ENCODE peak calls at places on chromosome 1, in four cellular contexts. One of them, this sample, is unnamed.

GRCh38 chr1:153520818-153521476 is 14.8 kb downstream of the S100A6 start:
- DNase-seq in A549: no peak
- DNase-seq in SK-N-SH: peak; percentile 63
- DNase-seq in NB4: no peak
- DNase-seq in this sample: no peak

GRCh38 chr1:201377611-201378092 is at the start of gene TNNT2:
- DNase-seq in A549: no peak
- DNase-seq in SK-N-SH: peak; percentile 81
- DNase-seq in NB4: no peak
- DNase-seq in this sample: no peak

GRCh38 chr1:85134583-85135455 is 66.0 kb downstream of the SYDE2 start:
- DNase-seq in A549: no peak
- DNase-seq in SK-N-SH: no peak
- DNase-seq in NB4: peak; percentile 56
- DNase-seq in this sample: peak; percentile 20

GRCh38 chr1:42282024-42282579 is 52.9 kb downstream of the FOXJ3 start:
- DNase-seq in A549: no peak
- DNase-seq in SK-N-SH: no peak
- DNase-seq in NB4: no peak
- DNase-seq in this sample: peak; percentile 3

GRCh38 chr1:207069858-207070506 is 16.9 kb downstream of the PFKFB2 start:
- DNase-seq in A549: no peak
- DNase-seq in SK-N-SH: no peak
- DNase-seq in NB4: no peak
- DNase-seq in this sample: no peak

GRCh38 chr1:176364231-176364905 is 98.6 kb upstream of the PAPPA2 start:
- DNase-seq in A549: no peak
- DNase-seq in SK-N-SH: no peak
- DNase-seq in NB4: no peak
- DNase-seq in this sample: no peak

GRCh38 chr1:20485527-20486456 is at the start of gene CAMK2N1:
- DNase-seq in A549: peak; percentile 66
- DNase-seq in SK-N-SH: peak; percentile 89
- DNase-seq in NB4: no peak
- DNase-seq in this sample: peak; percentile 55

GRCh38 chr1:30345525-30346145 is 377.8 kb downstream of the MATN1 start:
- DNase-seq in A549: no peak
- DNase-seq in SK-N-SH: no peak
- DNase-seq in NB4: no peak
- DNase-seq in this sample: no peak

GRCh38 chr1:37189111-37189510 is 154.8 kb upstream of the GRIK3 start:
- DNase-seq in A549: no peak
- DNase-seq in SK-N-SH: no peak
- DNase-seq in NB4: no peak
- DNase-seq in this sample: no peak

GRCh38 chr1:7610106-7610731 is 160.9 kb upstream of the VAMP3 start:
- DNase-seq in A549: no peak
- DNase-seq in SK-N-SH: no peak
- DNase-seq in NB4: no peak
- DNase-seq in this sample: no peak

GRCh38 chr1:60573121-60573520 is 499.6 kb upstream of the C1orf87 start:
- DNase-seq in A549: no peak
- DNase-seq in SK-N-SH: no peak
- DNase-seq in NB4: no peak
- DNase-seq in this sample: no peak

GRCh38 chr1:224623743-224624333 is 7.7 kb downstream of the CNIH3 start:
- DNase-seq in A549: no peak
- DNase-seq in SK-N-SH: no peak
- DNase-seq in NB4: peak; percentile 96
- DNase-seq in this sample: no peak

GRCh38 chr1:241518447-241519307 is 878 bp downstream of the FH start:
- DNase-seq in A549: no peak
- DNase-seq in SK-N-SH: no peak
- DNase-seq in NB4: peak; percentile 23
- DNase-seq in this sample: peak; percentile 6

GRCh38 chr1:210360852-210361477 is 32.3 kb downstream of the HHAT start:
- DNase-seq in A549: peak; percentile 71
- DNase-seq in SK-N-SH: peak; percentile 53
- DNase-seq in NB4: peak; percentile 47
- DNase-seq in this sample: peak; percentile 52

GRCh38 chr1:152410599-152410998 is 3.5 kb downstream of the CRNN start:
- DNase-seq in A549: no peak
- DNase-seq in SK-N-SH: no peak
- DNase-seq in NB4: no peak
- DNase-seq in this sample: no peak

GRCh38 chr1:203116048-203116810 is 11.3 kb upstream of the ADORA1 start:
- DNase-seq in A549: no peak
- DNase-seq in SK-N-SH: peak; percentile 34
- DNase-seq in NB4: no peak
- DNase-seq in this sample: no peak

GRCh38 chr1:94160811-94161210 is 39.9 kb upstream of the ABCA4 start:
- DNase-seq in A549: no peak
- DNase-seq in SK-N-SH: no peak
- DNase-seq in NB4: no peak
- DNase-seq in this sample: peak; percentile 6

GRCh38 chr1:236175642-236176336 is 33.5 kb downstream of the GPR137B start:
- DNase-seq in A549: no peak
- DNase-seq in SK-N-SH: no peak
- DNase-seq in NB4: no peak
- DNase-seq in this sample: no peak

GRCh38 chr1:29579821-29580425 is 343.6 kb downstream of the PTPRU start:
- DNase-seq in A549: no peak
- DNase-seq in SK-N-SH: no peak
- DNase-seq in NB4: no peak
- DNase-seq in this sample: peak; percentile 4

GRCh38 chr1:163250382-163250974 is 47.8 kb upstream of the RGS5 start:
- DNase-seq in A549: no peak
- DNase-seq in SK-N-SH: no peak
- DNase-seq in NB4: no peak
- DNase-seq in this sample: no peak

GRCh38 chr1:201713093-201713810 is 115.7 kb upstream of the IPO9 start:
- DNase-seq in A549: peak; percentile 95
- DNase-seq in SK-N-SH: no peak
- DNase-seq in NB4: peak; percentile 88
- DNase-seq in this sample: no peak

GRCh38 chr1:96366516-96366915 is 355.1 kb upstream of the PTBP2 start:
- DNase-seq in A549: no peak
- DNase-seq in SK-N-SH: no peak
- DNase-seq in NB4: no peak
- DNase-seq in this sample: no peak

GRCh38 chr1:23118407-23118806 is 50.2 kb downstream of the LUZP1 start:
- DNase-seq in A549: no peak
- DNase-seq in SK-N-SH: no peak
- DNase-seq in NB4: no peak
- DNase-seq in this sample: no peak

GRCh38 chr1:98794196-98794886 is 132.8 kb downstream of the SNX7 start:
- DNase-seq in A549: peak; percentile 21
- DNase-seq in SK-N-SH: peak; percentile 54
- DNase-seq in NB4: peak; percentile 70
- DNase-seq in this sample: peak; percentile 42

GRCh38 chr1:232952514-232953175 is 2.2 kb downstream of the NTPCR start:
- DNase-seq in A549: peak; percentile 80
- DNase-seq in SK-N-SH: peak; percentile 66
- DNase-seq in NB4: peak; percentile 74
- DNase-seq in this sample: peak; percentile 51
- TF ChIP-seq MAX in A549: no peak
- TF ChIP-seq MAX in SK-N-SH: no peak
- TF ChIP-seq MAX in NB4: peak; percentile 39
- TF ChIP-seq MAX in this sample: no peak

GRCh38 chr1:245277276-245277675 is 122.5 kb downstream of the KIF26B start:
- DNase-seq in A549: no peak
- DNase-seq in SK-N-SH: no peak
- DNase-seq in NB4: no peak
- DNase-seq in this sample: peak; percentile 27
- TF ChIP-seq MAX in A549: no peak
- TF ChIP-seq MAX in SK-N-SH: no peak
- TF ChIP-seq MAX in NB4: no peak
- TF ChIP-seq MAX in this sample: no peak

GRCh38 chr1:116795482-116795829 is 41.2 kb downstream of the CD2 start:
- DNase-seq in A549: no peak
- DNase-seq in SK-N-SH: no peak
- DNase-seq in NB4: no peak
- DNase-seq in this sample: no peak

GRCh38 chr1:116794804-116795481 is 40.7 kb downstream of the CD2 start:
- DNase-seq in A549: no peak
- DNase-seq in SK-N-SH: no peak
- DNase-seq in NB4: peak; percentile 81
- DNase-seq in this sample: no peak

GRCh38 chr1:116791727-116792126 is 37.5 kb downstream of the CD2 start:
- DNase-seq in A549: no peak
- DNase-seq in SK-N-SH: no peak
- DNase-seq in NB4: no peak
- DNase-seq in this sample: no peak

GRCh38 chr1:116793357-116793935 is 39.2 kb downstream of the CD2 start:
- DNase-seq in A549: no peak
- DNase-seq in SK-N-SH: no peak
- DNase-seq in NB4: no peak
- DNase-seq in this sample: no peak
- TF ChIP-seq MAX in A549: no peak
- TF ChIP-seq MAX in SK-N-SH: no peak
- TF ChIP-seq MAX in NB4: no peak
- TF ChIP-seq MAX in this sample: no peak

DNA sequence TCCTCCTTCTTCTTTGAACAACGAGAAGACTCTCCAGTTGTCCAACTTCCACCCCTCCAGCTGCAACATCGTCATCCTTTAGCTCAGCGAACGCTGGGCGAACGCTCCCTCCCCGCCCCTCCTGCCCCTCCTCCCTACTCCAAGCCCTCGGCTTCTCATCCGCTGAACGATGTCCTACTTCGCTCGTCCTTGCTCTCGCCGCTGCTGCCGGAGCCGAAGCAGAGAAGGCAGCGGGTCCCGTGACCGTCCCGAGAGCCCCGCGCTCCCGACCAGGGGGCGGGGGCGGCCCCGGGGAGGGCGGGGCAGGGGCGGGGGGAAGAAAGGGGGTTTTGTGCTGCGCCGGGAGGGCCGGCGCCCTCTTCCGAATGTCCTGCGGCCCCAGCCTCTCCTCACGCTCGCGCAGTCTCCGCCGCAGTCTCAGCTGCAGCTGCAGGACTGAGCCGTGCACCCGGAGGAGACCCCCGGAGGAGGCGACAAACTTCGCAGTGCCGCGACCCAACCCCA is at the start of gene BCAN:
- DNase-seq in A549: no peak
- DNase-seq in SK-N-SH: peak; percentile 86
- DNase-seq in NB4: no peak
- DNase-seq in this sample: no peak
- TF ChIP-seq MAX in A549: no peak
- TF ChIP-seq MAX in SK-N-SH: no peak
- TF ChIP-seq MAX in NB4: no peak
- TF ChIP-seq MAX in this sample: no peak

GRCh38 chr1:204746838-204747442 is 61.4 kb upstream of the LRRN2 start:
- DNase-seq in A549: peak; percentile 50
- DNase-seq in SK-N-SH: peak; percentile 52
- DNase-seq in NB4: peak; percentile 45
- DNase-seq in this sample: peak; percentile 40
- TF ChIP-seq MAX in A549: no peak
- TF ChIP-seq MAX in SK-N-SH: no peak
- TF ChIP-seq MAX in NB4: no peak
- TF ChIP-seq MAX in this sample: no peak

GRCh38 chr1:55582078-55582477 is 366.9 kb upstream of the USP24 start:
- DNase-seq in A549: no peak
- DNase-seq in SK-N-SH: no peak
- DNase-seq in NB4: no peak
- DNase-seq in this sample: no peak

GRCh38 chr1:55584521-55585401 is 369.6 kb upstream of the USP24 start:
- DNase-seq in A549: no peak
- DNase-seq in SK-N-SH: peak; percentile 42
- DNase-seq in NB4: no peak
- DNase-seq in this sample: no peak

GRCh38 chr1:55585402-55585792 is 370.2 kb upstream of the USP24 start:
- DNase-seq in A549: no peak
- DNase-seq in SK-N-SH: no peak
- DNase-seq in NB4: no peak
- DNase-seq in this sample: no peak

GRCh38 chr1:55579332-55579996 is 364.3 kb upstream of the USP24 start:
- DNase-seq in A549: no peak
- DNase-seq in SK-N-SH: no peak
- DNase-seq in NB4: no peak
- DNase-seq in this sample: no peak

DNA sequence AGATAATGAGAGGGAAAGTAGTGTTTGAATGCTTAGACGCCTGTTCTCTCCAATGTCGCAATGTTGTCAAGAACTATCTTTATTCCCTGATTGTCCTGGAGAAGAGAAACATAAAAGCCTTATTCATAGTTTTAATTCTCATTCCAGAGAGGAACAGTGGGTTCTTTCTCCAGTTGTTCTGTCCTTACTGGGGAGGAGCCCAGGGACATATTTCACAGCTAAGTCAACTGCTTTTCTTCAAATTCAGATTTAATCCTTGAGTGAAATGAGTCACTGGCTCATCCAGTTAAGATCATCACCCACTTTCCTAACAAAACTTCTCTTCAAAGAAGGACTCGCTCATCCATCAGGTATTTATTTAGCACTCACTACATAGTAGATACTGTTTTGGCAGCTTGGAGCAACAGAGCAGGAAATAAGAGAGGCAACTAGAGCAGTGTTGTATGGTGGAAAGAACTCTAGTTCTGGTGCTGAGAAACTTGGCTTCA is 365.7 kb upstream of the USP24 start:
- DNase-seq in A549: no peak
- DNase-seq in SK-N-SH: no peak
- DNase-seq in NB4: no peak
- DNase-seq in this sample: peak; percentile 25
- TF ChIP-seq MAX in A549: no peak
- TF ChIP-seq MAX in SK-N-SH: no peak
- TF ChIP-seq MAX in NB4: no peak
- TF ChIP-seq MAX in this sample: no peak

GRCh38 chr1:167446946-167447345 is 71.4 kb downstream of the CD247 start:
- DNase-seq in A549: no peak
- DNase-seq in SK-N-SH: no peak
- DNase-seq in NB4: no peak
- DNase-seq in this sample: no peak

GRCh38 chr1:167442854-167443565 is 75.3 kb downstream of the CD247 start:
- DNase-seq in A549: no peak
- DNase-seq in SK-N-SH: no peak
- DNase-seq in NB4: no peak
- DNase-seq in this sample: no peak

GRCh38 chr1:167443757-167444156 is 74.6 kb downstream of the CD247 start:
- DNase-seq in A549: no peak
- DNase-seq in SK-N-SH: no peak
- DNase-seq in NB4: no peak
- DNase-seq in this sample: no peak

GRCh38 chr1:167450843-167451242 is 67.5 kb downstream of the CD247 start:
- DNase-seq in A549: no peak
- DNase-seq in SK-N-SH: no peak
- DNase-seq in NB4: no peak
- DNase-seq in this sample: no peak

GRCh38 chr1:167447521-167448136 is 70.7 kb downstream of the CD247 start:
- DNase-seq in A549: peak; percentile 24
- DNase-seq in SK-N-SH: no peak
- DNase-seq in NB4: peak; percentile 80
- DNase-seq in this sample: no peak
- TF ChIP-seq MAX in A549: no peak
- TF ChIP-seq MAX in SK-N-SH: no peak
- TF ChIP-seq MAX in NB4: peak; percentile 8
- TF ChIP-seq MAX in this sample: no peak